ENCODE peak calls at places on chromosome 21, in four cellular contexts. W is lower leg skin, N is GM12878, X is prostate gland. Z is an unnamed sample.

GRCh38 chr21:16196521-16197208 is 466.9 kb downstream of the USP25 start:
- DNase-seq in W (no peak), X (no peak), N (no peak), Z (no peak)

GRCh38 chr21:29939859-29940245 is at the start of gene GRIK1:
- DNase-seq in N (no peak), X (peak), W (peak), Z (no peak)

GRCh38 chr21:31343680-31344480 is at the start of gene TIAM1:
- DNase-seq in W (peak), N (no peak), X (peak), Z (no peak)

GRCh38 chr21:37863842-37864241 is 52.4 kb downstream of the KCNJ6 start:
- DNase-seq in W (no peak), N (no peak), X (no peak), Z (no peak)

GRCh38 chr21:46661211-46661625 is 25.7 kb downstream of the PRMT2 start:
- DNase-seq in N (no peak), X (no peak), W (no peak), Z (peak)

GRCh38 chr21:31235671-31236450 is 108.2 kb downstream of the TIAM1 start:
- DNase-seq in X (no peak), W (no peak), N (no peak), Z (no peak)

GRCh38 chr21:31987696-31988095 is 114.9 kb downstream of the HUNK start:
- DNase-seq in W (peak), N (no peak), X (no peak), Z (no peak)

GRCh38 chr21:37281579-37281978 is 14.4 kb upstream of the VPS26C start:
- DNase-seq in X (no peak), W (peak), N (no peak), Z (no peak)

GRCh38 chr21:31622397-31622796 is 37.1 kb upstream of the SOD1 start:
- DNase-seq in W (peak), X (no peak), N (no peak), Z (no peak)

GRCh38 chr21:25313891-25314646 is 293.2 kb downstream of the MRPL39 start:
- DNase-seq in N (no peak), W (no peak), X (no peak), Z (no peak)

DNA sequence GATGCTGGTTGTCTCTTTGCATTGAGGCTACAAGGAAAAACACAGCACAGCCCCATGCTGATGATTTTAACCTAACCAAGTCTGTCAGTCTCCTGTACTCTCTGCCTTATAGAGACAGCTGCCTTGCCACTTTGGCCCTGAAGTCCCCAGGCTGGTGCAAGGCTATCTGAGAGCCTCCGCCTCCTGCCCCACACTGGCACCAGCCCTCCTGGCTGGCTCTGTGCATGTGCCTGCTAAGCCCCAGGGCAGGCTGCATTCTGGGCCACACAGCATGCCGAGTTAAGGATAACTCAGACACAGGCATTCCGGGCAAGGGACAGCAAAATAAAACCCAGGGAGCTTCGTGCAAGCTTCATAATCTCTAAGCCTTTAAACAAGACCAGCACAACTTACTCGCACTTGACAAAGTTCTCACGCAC is 910 bp downstream of the RUNX1 start:
- DNase-seq in N (no peak), W (no peak), X (no peak), Z (no peak)
- TF ChIP-seq POLR2A in N (peak), W (no peak), X (no peak), Z (no peak)

DNA sequence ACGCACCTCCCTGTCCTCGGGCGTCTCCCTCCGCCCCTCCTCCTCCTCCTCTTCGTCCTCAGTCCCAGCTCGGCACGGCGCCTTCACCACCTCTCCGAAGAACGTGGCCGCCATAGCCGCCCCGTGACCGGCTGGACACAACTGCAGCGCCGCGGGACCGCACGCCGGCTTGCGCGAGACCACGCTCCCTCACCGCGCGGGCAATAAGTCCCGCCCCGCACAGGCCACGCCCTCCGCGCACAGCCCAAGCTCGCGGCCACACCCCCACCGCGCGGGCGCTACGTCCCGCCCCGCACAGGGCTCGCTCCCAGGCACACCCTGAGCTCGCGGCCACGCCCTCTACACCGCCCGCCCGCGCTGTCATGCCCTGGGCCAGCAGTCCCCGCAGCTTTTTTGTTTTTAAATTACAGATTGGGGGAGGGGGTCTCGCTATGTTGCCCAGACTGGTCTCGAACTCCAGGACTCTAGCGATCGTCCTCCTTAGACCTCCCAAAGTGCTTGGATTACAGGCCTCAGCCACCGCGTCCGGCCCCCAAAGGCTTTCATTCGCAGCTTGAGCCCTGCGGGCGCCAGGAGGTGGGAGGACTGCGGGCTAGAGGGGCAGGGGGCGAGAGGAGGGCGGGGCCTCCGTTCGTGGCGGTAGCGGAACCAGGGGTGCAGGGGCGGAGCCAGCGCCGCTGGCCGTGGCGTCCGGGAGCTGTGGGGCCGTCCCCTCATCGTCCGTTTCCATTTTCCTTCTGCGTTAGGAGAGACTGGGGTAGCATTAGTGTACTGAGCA is at the start of gene PSMG1:
- DNase-seq in X (peak), N (peak), W (peak), Z (peak)
- TF ChIP-seq POLR2A in X (peak), N (peak), W (no peak), Z (peak)

GRCh38 chr21:45048968-45049367 is 25.4 kb upstream of the ADARB1 start:
- DNase-seq in N (no peak), W (no peak), X (no peak), Z (no peak)

GRCh38 chr21:45051580-45052434 is 22.6 kb upstream of the ADARB1 start:
- DNase-seq in W (no peak), X (no peak), N (no peak), Z (no peak)

GRCh38 chr21:45049725-45050359 is 24.5 kb upstream of the ADARB1 start:
- DNase-seq in W (no peak), N (no peak), X (no peak), Z (no peak)

GRCh38 chr21:45050786-45051489 is 23.4 kb upstream of the ADARB1 start:
- DNase-seq in X (no peak), N (no peak), W (no peak), Z (no peak)

DNA sequence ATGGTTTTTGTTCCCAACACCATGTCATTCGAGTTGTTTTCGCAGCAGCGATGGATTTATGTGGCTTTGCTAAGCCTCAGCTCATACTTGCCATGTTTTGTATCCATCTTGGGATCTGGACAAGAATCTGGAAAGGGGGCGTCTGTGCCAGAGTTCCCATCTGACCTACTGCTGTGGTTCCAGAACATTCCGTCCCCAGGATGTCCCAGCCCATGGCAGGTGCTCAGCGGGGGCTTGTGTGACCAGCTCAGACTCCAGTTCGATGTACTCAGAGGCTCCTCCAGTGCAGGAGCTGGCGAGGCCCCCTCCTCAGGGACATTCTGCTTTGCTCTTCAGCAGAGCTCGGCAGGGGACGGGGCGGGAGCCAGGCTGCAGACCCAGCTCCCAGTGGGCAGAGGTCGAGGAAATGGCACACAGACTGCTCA is 24.0 kb upstream of the ADARB1 start:
- DNase-seq in W (no peak), N (no peak), X (no peak), Z (no peak)
- TF ChIP-seq POLR2A in W (no peak), N (no peak), X (no peak), Z (no peak)

GRCh38 chr21:42992943-42993712 is 18.8 kb downstream of the PKNOX1 start:
- DNase-seq in N (no peak), X (no peak), W (no peak), Z (no peak)
- TF ChIP-seq POLR2A in N (no peak), X (no peak), W (no peak), Z (no peak)

DNA sequence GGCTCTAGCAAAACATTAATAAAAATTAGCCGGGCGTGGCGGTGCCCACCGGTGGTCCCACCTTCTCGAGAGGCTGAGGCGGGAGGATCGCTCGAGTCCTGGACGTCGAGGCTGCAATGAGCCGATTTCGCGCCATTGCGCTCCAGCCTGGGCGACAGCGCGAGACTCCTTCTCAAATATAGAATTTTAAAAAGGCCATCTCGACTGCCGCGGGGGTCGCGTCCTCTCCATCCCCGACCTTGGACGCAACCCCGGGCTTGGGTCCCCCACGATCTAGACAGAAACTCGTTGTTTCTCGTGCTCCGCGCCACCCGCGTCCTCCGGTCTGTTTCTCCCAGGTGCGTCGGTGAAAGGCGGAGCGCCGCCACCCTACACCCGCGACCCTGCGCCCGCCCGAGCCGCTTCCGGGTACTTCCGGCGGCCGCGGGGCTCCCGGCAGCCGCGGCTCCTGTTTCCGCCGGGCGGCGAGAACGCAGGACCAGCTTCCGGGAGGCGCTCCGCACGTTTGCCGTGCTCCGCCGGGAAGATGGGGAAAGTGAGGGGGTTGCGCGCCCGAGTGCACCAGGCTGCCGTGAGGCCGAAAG is at the start of gene SLX9:
- DNase-seq in X (peak), N (no peak), W (no peak), Z (peak)
- TF ChIP-seq POLR2A in X (peak), N (peak), W (no peak), Z (peak)

GRCh38 chr21:44384968-44385367 is 31.5 kb downstream of the TRPM2 start:
- DNase-seq in W (no peak), X (no peak), N (no peak), Z (no peak)
- TF ChIP-seq POLR2A in W (no peak), X (no peak), N (no peak), Z (no peak)

DNA sequence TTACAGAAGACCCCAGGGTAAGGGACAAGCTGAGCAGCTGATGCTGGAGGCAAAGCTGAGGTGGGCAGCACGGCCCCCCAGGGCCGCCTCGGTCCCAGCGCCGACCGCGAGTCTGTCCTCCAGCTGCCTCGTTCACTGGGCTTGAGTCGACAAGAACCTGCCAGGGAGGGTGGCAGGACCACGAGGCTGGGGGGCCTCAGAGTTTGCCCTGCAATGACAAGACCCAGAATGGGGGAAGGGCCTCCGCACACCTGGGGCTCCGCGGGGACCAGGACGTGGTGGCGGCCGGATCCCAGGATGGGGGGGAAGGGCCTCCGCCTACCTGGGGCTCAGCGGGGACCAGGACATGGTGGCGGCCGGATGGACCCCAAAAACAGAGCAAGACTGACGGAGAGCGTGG is 53.9 kb upstream of the COL18A1 start:
- DNase-seq in N (no peak), W (no peak), X (no peak), Z (no peak)
- TF ChIP-seq POLR2A in N (no peak), W (no peak), X (no peak), Z (no peak)

GRCh38 chr21:17468698-17469097 is 44.1 kb upstream of the CXADR start:
- DNase-seq in N (no peak), X (no peak), W (no peak), Z (no peak)

GRCh38 chr21:17476006-17476405 is 36.8 kb upstream of the CXADR start:
- DNase-seq in W (no peak), N (no peak), X (no peak), Z (no peak)

GRCh38 chr21:17469727-17470126 is 43.1 kb upstream of the CXADR start:
- DNase-seq in X (no peak), N (no peak), W (no peak), Z (no peak)

GRCh38 chr21:17472167-17472566 is 40.7 kb upstream of the CXADR start:
- DNase-seq in W (no peak), N (no peak), X (peak), Z (no peak)

DNA sequence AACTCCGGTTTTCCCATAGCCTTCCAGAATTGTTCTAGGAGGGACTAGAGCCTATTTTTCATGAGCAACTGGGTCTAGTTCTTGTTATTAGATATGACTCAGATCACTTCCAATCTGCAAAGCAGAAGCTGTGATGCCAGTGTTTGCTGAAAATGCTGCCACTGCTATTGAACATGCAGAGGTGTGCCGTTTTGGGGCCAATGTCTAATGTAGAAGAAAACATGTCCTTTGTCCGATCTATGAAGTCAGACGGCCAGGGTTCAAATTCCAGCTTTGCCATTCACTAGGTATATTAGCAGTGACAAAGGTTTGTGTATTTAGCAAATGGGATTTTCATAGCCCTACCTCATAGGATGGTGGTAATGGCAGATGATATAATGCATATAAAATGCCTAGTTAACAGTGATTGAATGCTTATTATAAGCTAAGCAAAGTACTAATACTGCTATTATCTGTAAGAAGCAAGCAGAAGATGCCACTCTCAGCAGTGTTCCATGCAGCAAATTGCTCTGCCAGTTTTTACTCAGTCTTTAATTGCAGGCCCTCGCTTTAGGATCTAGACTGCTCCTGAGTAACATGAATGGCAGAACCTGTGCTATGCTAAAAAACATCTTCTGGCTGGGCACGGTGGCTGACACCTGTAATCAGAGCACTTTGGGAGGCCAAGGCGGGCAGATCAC is 40.1 kb upstream of the CXADR start:
- DNase-seq in X (no peak), N (no peak), W (no peak), Z (no peak)
- TF ChIP-seq POLR2A in X (no peak), N (no peak), W (no peak), Z (no peak)

GRCh38 chr21:42538479-42539275 is 25.0 kb downstream of the SLC37A1 start:
- DNase-seq in X (no peak), N (no peak), W (no peak), Z (no peak)

GRCh38 chr21:42534901-42535378 is 21.3 kb downstream of the SLC37A1 start:
- DNase-seq in N (peak), W (no peak), X (no peak), Z (no peak)

GRCh38 chr21:42537106-42537742 is 23.6 kb downstream of the SLC37A1 start:
- DNase-seq in W (no peak), X (no peak), N (no peak), Z (no peak)

GRCh38 chr21:42535602-42536171 is 22.0 kb downstream of the SLC37A1 start:
- DNase-seq in N (peak), X (no peak), W (peak), Z (peak)

GRCh38 chr21:42536601-42537000 is 22.9 kb downstream of the SLC37A1 start:
- DNase-seq in W (no peak), N (no peak), X (no peak), Z (no peak)
- TF ChIP-seq POLR2A in W (no peak), N (no peak), X (no peak), Z (no peak)

DNA sequence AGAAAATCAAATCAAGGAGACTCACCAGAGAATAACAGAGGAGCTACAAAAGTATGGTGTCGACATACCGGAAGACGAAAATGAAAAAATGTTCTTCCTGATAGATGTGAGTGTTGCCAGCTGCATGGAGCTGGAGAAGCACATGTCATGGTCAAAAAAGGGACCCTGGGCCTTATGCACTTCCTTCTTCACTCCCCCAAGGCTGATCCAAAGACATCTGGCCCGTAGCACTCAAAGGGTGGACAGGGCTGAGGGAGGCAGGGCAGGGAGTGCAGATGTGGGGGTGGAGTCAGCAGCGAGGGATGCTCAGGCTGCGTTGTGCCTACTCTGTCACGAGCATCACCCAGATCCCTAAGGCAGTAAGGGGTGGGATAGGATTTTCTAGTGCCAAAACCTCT is 19.4 kb downstream of the MX1 start:
- DNase-seq in X (no peak), N (no peak), W (peak), Z (no peak)
- TF ChIP-seq POLR2A in X (no peak), N (peak), W (no peak), Z (no peak)

Z was measured in GM12891.